ENCODE peak calls at places on chromosomes 5 and 9, in four cellular contexts. I, U, G and F are unnamed samples.

GRCh38 chr5:95725071-95725820 is 5.9 kb upstream of the RHOBTB3 start:
- DNase-seq in I (no peak), U (no peak), G (peak), F (no peak)

GRCh38 chr5:107572800-107573368 is 97.9 kb downstream of the EFNA5 start:
- DNase-seq in I (no peak), U (no peak), G (no peak), F (no peak)

GRCh38 chr9:114733814-114734213 is 51.8 kb upstream of the TEX48 start:
- DNase-seq in I (peak), U (no peak), G (no peak), F (no peak)

GRCh38 chr5:149125386-149125891 is 15.9 kb upstream of the ABLIM3 start:
- DNase-seq in I (no peak), U (no peak), G (no peak), F (no peak)

GRCh38 chr5:63686938-63687337 is 275.3 kb downstream of the HTR1A start:
- DNase-seq in I (no peak), U (no peak), G (no peak), F (no peak)

GRCh38 chr5:60703944-60704343 is 4.0 kb upstream of the DEPDC1B start:
- DNase-seq in I (no peak), U (no peak), G (no peak), F (no peak)

GRCh38 chr9:81492710-81493447 is 196.5 kb downstream of the TLE1 start:
- DNase-seq in I (peak), U (no peak), G (no peak), F (no peak)

GRCh38 chr5:177455661-177456590 is 9.3 kb downstream of the PRR7 start:
- DNase-seq in I (peak), U (peak), G (peak), F (peak)

GRCh38 chr5:1430121-1430795 is 15.0 kb downstream of the SLC6A3 start:
- DNase-seq in I (no peak), U (no peak), G (no peak), F (peak)

GRCh38 chr5:57207681-57208080 is 33.8 kb downstream of the GPBP1 start:
- DNase-seq in I (no peak), U (no peak), G (no peak), F (no peak)

GRCh38 chr9:26210338-26210851 is 532.2 kb upstream of the TUSC1 start:
- DNase-seq in I (peak), U (no peak), G (peak), F (no peak)

GRCh38 chr5:150386024-150386855 is 26.5 kb downstream of the CD74 start:
- DNase-seq in I (no peak), U (no peak), G (no peak), F (no peak)

GRCh38 chr5:118007262-118007661 is 981.1 kb downstream of the DTWD2 start:
- DNase-seq in I (no peak), U (no peak), G (no peak), F (no peak)

GRCh38 chr9:105359899-105360298 is 87.9 kb upstream of the FSD1L start:
- DNase-seq in I (peak), U (no peak), G (peak), F (no peak)

GRCh38 chr9:131660466-131661405 is 79.1 kb downstream of the RAPGEF1 start:
- DNase-seq in I (no peak), U (no peak), G (no peak), F (no peak)